ENCODE peak calls at places on chromosomes 6 and 20, in five cellular contexts. M is Peyer's patch; W is CD8-positive, alpha-beta T cell; O is endodermal cell; F is HCT116. A is an unnamed sample.

GRCh38 chr6:22647671-22648070 is 78.3 kb downstream of the HDGFL1 start:
- DNase-seq in O (no peak), F (no peak), M (no peak), W (no peak), A (no peak)

GRCh38 chr20:48194026-48194425 is 408.7 kb upstream of the SULF2 start:
- DNase-seq in O (no peak), M (no peak), F (no peak), W (no peak), A (no peak)

GRCh38 chr6:41085182-41085581 is 12.4 kb downstream of the NFYA start:
- DNase-seq in M (no peak), F (no peak), O (no peak), W (no peak), A (no peak)

GRCh38 chr6:166729658-166730057 is 102.6 kb upstream of the RPS6KA2 start:
- DNase-seq in M (no peak), F (no peak), O (no peak), W (no peak), A (no peak)

GRCh38 chr20:57378107-57378506 is 13.1 kb upstream of the RBM38 start:
- DNase-seq in F (no peak), W (no peak), M (no peak), O (peak), A (no peak)

GRCh38 chr6:152948150-152948768 is 34.6 kb downstream of the FBXO5 start:
- DNase-seq in O (no peak), F (peak), M (no peak), W (no peak), A (peak)

GRCh38 chr20:23155141-23155590 is 69.0 kb upstream of the CD93 start:
- DNase-seq in O (peak), W (no peak), M (no peak), F (no peak), A (no peak)

GRCh38 chr20:57908691-57909090 is 198.9 kb upstream of the PMEPA1 start:
- DNase-seq in O (no peak), F (no peak), M (no peak), W (no peak), A (no peak)

GRCh38 chr6:169212436-169212835 is 41.2 kb downstream of the THBS2 start:
- DNase-seq in M (no peak), O (no peak), W (no peak), F (no peak), A (no peak)

GRCh38 chr6:69980624-69981023 is 114.3 kb downstream of the COL19A1 start:
- DNase-seq in M (no peak), W (no peak), O (no peak), F (no peak), A (no peak)
- TF ChIP-seq CTCF in M (no peak), W (no peak), O (peak), F (no peak), A (no peak)

DNA sequence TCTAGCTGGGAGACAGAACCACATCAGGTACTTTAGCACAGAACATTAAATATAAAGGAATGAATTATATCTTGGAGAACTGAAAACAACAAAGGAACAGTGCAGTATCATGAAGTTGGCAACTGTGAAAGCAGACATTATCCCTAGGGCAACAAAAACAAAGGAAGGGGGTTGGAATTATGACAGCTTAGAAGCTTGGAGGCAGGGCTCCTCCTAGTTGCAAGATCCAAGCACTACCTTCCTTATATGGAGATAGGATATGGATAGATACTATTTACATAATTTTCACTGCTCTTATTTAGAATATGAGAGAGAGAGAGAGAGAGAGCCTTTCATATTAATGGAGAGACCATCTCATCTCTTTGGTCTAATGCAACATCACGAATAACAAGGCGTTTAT is 27.0 kb downstream of the TMEM14A start:
- DNase-seq in F (no peak), O (no peak), W (no peak), M (no peak), A (no peak)
- TF ChIP-seq CTCF in F (peak), O (peak), W (no peak), M (no peak), A (no peak)

DNA sequence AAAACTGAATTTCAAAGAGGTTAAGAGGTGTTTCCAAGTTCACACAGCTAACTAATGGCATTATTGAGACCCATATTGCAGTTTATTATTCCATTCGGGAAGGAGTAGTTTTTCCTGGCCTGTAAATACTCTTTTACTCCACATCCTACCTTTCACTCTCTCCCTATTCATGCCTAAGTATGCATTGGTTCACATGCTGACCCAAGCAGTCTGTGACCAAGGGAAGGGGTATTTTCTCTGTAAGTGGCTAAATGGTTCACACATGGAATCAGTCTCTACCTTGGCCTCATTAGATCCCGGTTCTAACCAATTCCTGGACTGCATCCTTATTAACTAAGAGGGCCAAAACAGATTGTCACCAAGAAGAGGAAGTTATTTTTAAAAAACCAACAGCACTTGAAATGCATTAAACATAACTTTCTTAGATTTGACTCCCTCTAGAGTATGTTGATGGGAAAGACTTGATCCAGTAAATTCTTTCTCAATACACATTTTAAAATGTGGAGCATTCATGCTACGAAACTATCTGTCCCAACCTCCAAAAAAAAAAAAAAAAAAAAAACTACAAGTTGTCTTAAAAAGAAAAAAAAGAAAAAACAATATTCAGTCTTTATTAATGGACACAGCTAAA is 17.8 kb upstream of the RSPO3 start:
- DNase-seq in W (no peak), M (no peak), O (no peak), F (no peak), A (no peak)
- TF ChIP-seq CTCF in W (no peak), M (no peak), O (peak), F (peak), A (peak)

GRCh38 chr6:123744840-123745239 is 58.8 kb upstream of the NKAIN2 start:
- DNase-seq in M (no peak), F (no peak), O (no peak), W (no peak), A (no peak)

GRCh38 chr6:123745877-123746276 is 57.8 kb upstream of the NKAIN2 start:
- DNase-seq in M (no peak), O (no peak), W (no peak), F (no peak), A (no peak)

GRCh38 chr6:123742626-123743025 is 61.0 kb upstream of the NKAIN2 start:
- DNase-seq in W (no peak), O (no peak), M (no peak), F (no peak), A (no peak)

GRCh38 chr6:123747515-123747914 is 56.1 kb upstream of the NKAIN2 start:
- DNase-seq in M (no peak), O (no peak), W (no peak), F (no peak), A (no peak)
- TF ChIP-seq CTCF in M (no peak), O (no peak), W (no peak), F (no peak), A (no peak)

GRCh38 chr6:14317616-14318015 is 200.0 kb downstream of the CD83 start:
- DNase-seq in O (no peak), M (no peak), F (no peak), W (no peak), A (no peak)
- TF ChIP-seq CTCF in O (no peak), M (no peak), F (no peak), W (no peak), A (no peak)

GRCh38 chr20:32580970-32581838 is 3.9 kb downstream of the NOL4L start:
- DNase-seq in M (peak), W (no peak), F (no peak), O (peak), A (no peak)
- TF ChIP-seq CTCF in M (no peak), W (no peak), F (no peak), O (no peak), A (no peak)

DNA sequence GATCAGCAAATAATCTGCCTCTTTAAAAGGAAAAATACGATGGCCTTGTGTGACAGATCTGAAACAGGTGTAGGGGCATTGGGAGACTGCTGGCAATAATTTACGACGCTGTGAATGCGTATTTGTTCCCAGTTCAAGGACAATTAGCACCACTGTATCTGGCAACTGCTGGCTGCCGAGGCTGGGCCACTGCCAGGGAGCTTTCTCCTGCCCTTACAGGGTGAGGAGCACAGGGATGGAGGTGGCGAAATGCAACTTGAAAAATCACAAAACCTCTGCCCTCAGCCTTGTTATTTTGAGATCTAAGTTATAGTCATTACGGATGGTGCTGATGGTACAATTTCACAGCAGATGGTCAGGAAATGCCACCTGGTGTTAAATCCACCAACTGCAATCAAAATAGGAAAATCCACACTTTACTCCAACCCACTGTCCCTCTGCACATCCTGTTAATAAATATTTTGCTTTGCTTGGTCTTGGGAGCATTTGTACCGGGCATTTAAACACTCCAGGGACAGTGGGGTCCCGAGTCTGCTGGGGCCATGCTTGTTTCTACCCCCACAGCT is 6.4 kb downstream of the MYLK4 start:
- DNase-seq in M (no peak), O (no peak), F (no peak), W (no peak), A (no peak)
- TF ChIP-seq CTCF in M (no peak), O (peak), F (peak), W (no peak), A (peak)

GRCh38 chr20:40775747-40776146 is 86.7 kb upstream of the MAFB start:
- DNase-seq in W (no peak), F (no peak), M (no peak), O (no peak), A (no peak)
- TF ChIP-seq CTCF in W (no peak), F (no peak), M (no peak), O (no peak), A (no peak)

DNA sequence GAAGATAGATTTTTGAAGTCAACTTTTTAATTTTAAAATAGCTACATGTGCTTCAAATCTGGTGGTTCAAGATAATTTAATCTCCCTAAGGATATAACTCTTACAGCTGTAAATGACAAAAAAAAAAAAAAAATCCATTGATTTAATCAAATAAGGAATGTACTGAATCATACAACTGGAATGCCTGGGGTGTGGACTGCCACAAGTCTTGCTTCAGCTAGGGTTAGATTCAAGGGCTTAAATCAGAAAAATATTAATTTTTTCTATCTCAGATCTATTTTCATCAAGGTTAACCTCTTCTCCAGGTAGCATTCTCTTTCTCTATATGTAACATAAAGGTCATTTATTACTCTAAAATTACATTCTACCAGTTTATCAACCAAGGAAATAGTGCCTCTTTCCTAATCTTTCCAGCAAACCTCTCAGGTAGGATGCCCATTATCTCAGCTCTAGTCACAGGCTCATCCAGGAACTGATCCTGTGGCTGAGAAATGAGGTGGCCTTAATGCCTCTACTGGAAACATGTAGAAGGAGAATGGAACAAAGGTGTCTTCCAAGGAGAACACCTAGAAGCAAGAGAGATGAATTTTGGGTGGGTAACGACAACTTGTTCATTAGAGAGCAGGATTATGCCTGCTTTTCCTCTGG is 466.9 kb downstream of the CBLN4 start:
- DNase-seq in W (no peak), M (no peak), O (no peak), F (no peak), A (no peak)
- TF ChIP-seq CTCF in W (no peak), M (no peak), O (no peak), F (no peak), A (no peak)

A was measured in neural crest cell.